ENCODE peak calls at places on chromosomes 1 and 21, in six cellular contexts. One of them, this sample, is unnamed.

GRCh38 chr1:2255420-2256369 is 27.6 kb downstream of the SKI start:
- DNase-seq in stomach: no peak
- DNase-seq in IMR-90: peak
- DNase-seq in fibroblast of mammary gland: peak
- DNase-seq in cardiac fibroblast: peak
- DNase-seq in brain microvascular endothelial cell: peak
- DNase-seq in this sample: peak

GRCh38 chr1:113534875-113535274 is 144.6 kb downstream of the MAGI3 start:
- DNase-seq in fibroblast of mammary gland: peak
- DNase-seq in stomach: no peak
- DNase-seq in IMR-90: peak
- DNase-seq in cardiac fibroblast: no peak
- DNase-seq in brain microvascular endothelial cell: no peak
- DNase-seq in this sample: no peak

GRCh38 chr1:43274125-43274803 is 4.5 kb downstream of the TMEM125 start:
- DNase-seq in cardiac fibroblast: peak
- DNase-seq in fibroblast of mammary gland: peak
- DNase-seq in stomach: no peak
- DNase-seq in IMR-90: peak
- DNase-seq in brain microvascular endothelial cell: peak
- DNase-seq in this sample: no peak

GRCh38 chr1:178682886-178683285 is 42.2 kb upstream of the RALGPS2 start:
- DNase-seq in cardiac fibroblast: no peak
- DNase-seq in brain microvascular endothelial cell: no peak
- DNase-seq in fibroblast of mammary gland: no peak
- DNase-seq in IMR-90: no peak
- DNase-seq in stomach: no peak
- DNase-seq in this sample: no peak

GRCh38 chr1:31297273-31298247 is 728 bp downstream of the ZCCHC17 start:
- DNase-seq in fibroblast of mammary gland: peak
- DNase-seq in IMR-90: peak
- DNase-seq in stomach: no peak
- DNase-seq in brain microvascular endothelial cell: peak
- DNase-seq in cardiac fibroblast: peak
- DNase-seq in this sample: no peak

GRCh38 chr1:89822109-89822962 is 1.5 kb downstream of the LRRC8D start:
- DNase-seq in brain microvascular endothelial cell: no peak
- DNase-seq in stomach: no peak
- DNase-seq in fibroblast of mammary gland: no peak
- DNase-seq in cardiac fibroblast: no peak
- DNase-seq in IMR-90: no peak
- DNase-seq in this sample: no peak

GRCh38 chr1:21919520-21919919 is 17.6 kb downstream of the HSPG2 start:
- DNase-seq in IMR-90: peak
- DNase-seq in cardiac fibroblast: peak
- DNase-seq in stomach: no peak
- DNase-seq in brain microvascular endothelial cell: peak
- DNase-seq in fibroblast of mammary gland: peak
- DNase-seq in this sample: no peak

GRCh38 chr1:156439771-156440183 is 60.8 kb downstream of the MEF2D start:
- DNase-seq in stomach: no peak
- DNase-seq in cardiac fibroblast: no peak
- DNase-seq in IMR-90: no peak
- DNase-seq in brain microvascular endothelial cell: no peak
- DNase-seq in fibroblast of mammary gland: no peak
- DNase-seq in this sample: no peak

GRCh38 chr1:32906652-32907051 is 5.5 kb upstream of the TMEM54 start:
- DNase-seq in stomach: no peak
- DNase-seq in cardiac fibroblast: no peak
- DNase-seq in brain microvascular endothelial cell: no peak
- DNase-seq in fibroblast of mammary gland: no peak
- DNase-seq in IMR-90: no peak
- DNase-seq in this sample: no peak

GRCh38 chr21:45330075-45330781 is 42.5 kb upstream of the POFUT2 start:
- DNase-seq in cardiac fibroblast: peak
- DNase-seq in IMR-90: peak
- DNase-seq in brain microvascular endothelial cell: peak
- DNase-seq in stomach: no peak
- DNase-seq in fibroblast of mammary gland: peak
- DNase-seq in this sample: no peak

GRCh38 chr1:174413632-174414031 is 34.1 kb upstream of the GPR52 start:
- DNase-seq in IMR-90: no peak
- DNase-seq in fibroblast of mammary gland: peak
- DNase-seq in cardiac fibroblast: peak
- DNase-seq in brain microvascular endothelial cell: no peak
- DNase-seq in stomach: no peak
- DNase-seq in this sample: no peak

GRCh38 chr1:203548917-203549708 is 55.2 kb downstream of the OPTC start:
- DNase-seq in stomach: no peak
- DNase-seq in brain microvascular endothelial cell: no peak
- DNase-seq in IMR-90: no peak
- DNase-seq in cardiac fibroblast: peak
- DNase-seq in fibroblast of mammary gland: peak
- DNase-seq in this sample: no peak

GRCh38 chr1:168628807-168629206 is 52.4 kb downstream of the XCL1 start:
- DNase-seq in cardiac fibroblast: peak
- DNase-seq in brain microvascular endothelial cell: peak
- DNase-seq in fibroblast of mammary gland: peak
- DNase-seq in stomach: no peak
- DNase-seq in IMR-90: peak
- DNase-seq in this sample: no peak

GRCh38 chr1:116826818-116827606 is 72.8 kb downstream of the CD2 start:
- DNase-seq in stomach: no peak
- DNase-seq in brain microvascular endothelial cell: peak
- DNase-seq in cardiac fibroblast: peak
- DNase-seq in IMR-90: peak
- DNase-seq in fibroblast of mammary gland: peak
- DNase-seq in this sample: no peak

GRCh38 chr1:111886741-111887140 is 102.7 kb downstream of the KCND3 start:
- DNase-seq in brain microvascular endothelial cell: no peak
- DNase-seq in stomach: no peak
- DNase-seq in cardiac fibroblast: no peak
- DNase-seq in fibroblast of mammary gland: no peak
- DNase-seq in IMR-90: no peak
- DNase-seq in this sample: no peak

GRCh38 chr1:55052221-55053142 is 13.1 kb downstream of the PCSK9 start:
- DNase-seq in fibroblast of mammary gland: no peak
- DNase-seq in cardiac fibroblast: no peak
- DNase-seq in stomach: no peak
- DNase-seq in IMR-90: no peak
- DNase-seq in brain microvascular endothelial cell: no peak
- DNase-seq in this sample: no peak

GRCh38 chr21:28142692-28143091 is 850.0 kb downstream of the LTN1 start:
- DNase-seq in stomach: no peak
- DNase-seq in brain microvascular endothelial cell: peak
- DNase-seq in cardiac fibroblast: peak
- DNase-seq in fibroblast of mammary gland: peak
- DNase-seq in IMR-90: peak
- DNase-seq in this sample: peak

GRCh38 chr1:24465638-24466037 is 37.0 kb upstream of the RCAN3 start:
- DNase-seq in fibroblast of mammary gland: no peak
- DNase-seq in cardiac fibroblast: no peak
- DNase-seq in brain microvascular endothelial cell: no peak
- DNase-seq in stomach: no peak
- DNase-seq in IMR-90: no peak
- DNase-seq in this sample: no peak

GRCh38 chr1:167797005-167797404 is 75.2 kb downstream of the MPZL1 start:
- DNase-seq in brain microvascular endothelial cell: peak
- DNase-seq in IMR-90: peak
- DNase-seq in fibroblast of mammary gland: peak
- DNase-seq in cardiac fibroblast: peak
- DNase-seq in stomach: peak
- DNase-seq in this sample: peak

GRCh38 chr1:29282924-29283803 is 46.8 kb downstream of the PTPRU start:
- DNase-seq in fibroblast of mammary gland: peak
- DNase-seq in brain microvascular endothelial cell: peak
- DNase-seq in stomach: no peak
- DNase-seq in IMR-90: peak
- DNase-seq in cardiac fibroblast: peak
- DNase-seq in this sample: no peak

GRCh38 chr1:212213754-212214153 is 71.5 kb upstream of the PPP2R5A start:
- DNase-seq in fibroblast of mammary gland: no peak
- DNase-seq in stomach: no peak
- DNase-seq in brain microvascular endothelial cell: no peak
- DNase-seq in cardiac fibroblast: no peak
- DNase-seq in IMR-90: no peak
- DNase-seq in this sample: no peak

GRCh38 chr1:107669996-107670395 is 295.0 kb downstream of the VAV3 start:
- DNase-seq in brain microvascular endothelial cell: no peak
- DNase-seq in fibroblast of mammary gland: peak
- DNase-seq in cardiac fibroblast: peak
- DNase-seq in IMR-90: peak
- DNase-seq in stomach: peak
- DNase-seq in this sample: no peak

GRCh38 chr21:18677632-18678031 is 274.0 kb upstream of the TMPRSS15 start:
- DNase-seq in fibroblast of mammary gland: no peak
- DNase-seq in IMR-90: no peak
- DNase-seq in brain microvascular endothelial cell: no peak
- DNase-seq in cardiac fibroblast: no peak
- DNase-seq in stomach: no peak
- DNase-seq in this sample: no peak

GRCh38 chr1:91553196-91553595 is 52.5 kb downstream of the CDC7 start:
- DNase-seq in IMR-90: peak
- DNase-seq in stomach: no peak
- DNase-seq in fibroblast of mammary gland: peak
- DNase-seq in brain microvascular endothelial cell: peak
- DNase-seq in cardiac fibroblast: peak
- DNase-seq in this sample: no peak

GRCh38 chr1:91556556-91556955 is 55.9 kb downstream of the CDC7 start:
- DNase-seq in IMR-90: no peak
- DNase-seq in brain microvascular endothelial cell: no peak
- DNase-seq in cardiac fibroblast: no peak
- DNase-seq in fibroblast of mammary gland: no peak
- DNase-seq in stomach: no peak
- DNase-seq in this sample: no peak

GRCh38 chr1:91557039-91557690 is 56.5 kb downstream of the CDC7 start:
- DNase-seq in fibroblast of mammary gland: peak
- DNase-seq in IMR-90: peak
- DNase-seq in cardiac fibroblast: no peak
- DNase-seq in brain microvascular endothelial cell: no peak
- DNase-seq in stomach: no peak
- DNase-seq in this sample: no peak

GRCh38 chr1:91555821-91556531 is 55.3 kb downstream of the CDC7 start:
- DNase-seq in brain microvascular endothelial cell: peak
- DNase-seq in IMR-90: peak
- DNase-seq in stomach: no peak
- DNase-seq in fibroblast of mammary gland: peak
- DNase-seq in cardiac fibroblast: peak
- DNase-seq in this sample: no peak

DNA sequence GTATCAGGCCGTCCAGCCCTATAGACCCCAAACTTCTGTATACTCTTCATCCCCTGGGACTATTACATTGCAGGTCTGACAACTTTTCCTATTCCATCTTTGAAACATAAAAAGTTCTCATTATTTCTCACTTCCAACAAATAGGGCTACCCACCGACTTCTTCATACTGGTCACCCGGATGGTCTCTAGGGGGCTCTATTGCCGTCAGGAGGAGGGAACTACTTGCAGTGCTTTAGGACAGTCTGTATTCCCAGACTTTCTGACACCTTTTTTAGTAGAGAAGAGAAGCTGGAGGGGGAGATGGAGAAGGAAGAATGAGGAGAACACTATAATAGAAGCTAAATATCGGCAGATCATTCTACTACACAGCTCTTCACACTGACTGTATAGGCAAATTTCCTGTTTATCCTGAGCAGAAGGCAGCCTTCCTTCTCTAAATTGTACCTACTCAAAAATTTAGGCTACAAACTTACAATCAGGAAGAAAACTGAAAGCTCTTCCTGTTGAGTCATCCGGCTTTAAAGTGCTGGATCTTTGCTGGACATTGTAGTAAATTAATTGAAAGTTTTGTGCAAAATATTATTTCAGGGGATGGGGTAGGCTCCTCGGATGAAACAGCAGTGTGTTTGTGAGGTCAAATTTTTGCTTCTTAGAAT is 54.6 kb downstream of the CDC7 start:
- DNase-seq in IMR-90: peak
- DNase-seq in stomach: no peak
- DNase-seq in cardiac fibroblast: peak
- DNase-seq in fibroblast of mammary gland: peak
- DNase-seq in brain microvascular endothelial cell: no peak
- DNase-seq in this sample: no peak
- TF ChIP-seq CTCF in IMR-90: peak
- TF ChIP-seq CTCF in stomach: no peak
- TF ChIP-seq CTCF in cardiac fibroblast: no peak
- TF ChIP-seq CTCF in fibroblast of mammary gland: peak
- TF ChIP-seq CTCF in brain microvascular endothelial cell: peak
- TF ChIP-seq CTCF in this sample: no peak

GRCh38 chr1:231616667-231617066 is 9.9 kb upstream of the DISC1 start:
- DNase-seq in stomach: no peak
- DNase-seq in cardiac fibroblast: no peak
- DNase-seq in fibroblast of mammary gland: no peak
- DNase-seq in brain microvascular endothelial cell: no peak
- DNase-seq in IMR-90: no peak
- DNase-seq in this sample: no peak

GRCh38 chr1:231613419-231614349 is 12.9 kb upstream of the DISC1 start:
- DNase-seq in brain microvascular endothelial cell: no peak
- DNase-seq in cardiac fibroblast: no peak
- DNase-seq in fibroblast of mammary gland: no peak
- DNase-seq in stomach: no peak
- DNase-seq in IMR-90: no peak
- DNase-seq in this sample: no peak

GRCh38 chr1:231618588-231619256 is 7.9 kb upstream of the DISC1 start:
- DNase-seq in fibroblast of mammary gland: no peak
- DNase-seq in IMR-90: no peak
- DNase-seq in brain microvascular endothelial cell: no peak
- DNase-seq in cardiac fibroblast: no peak
- DNase-seq in stomach: no peak
- DNase-seq in this sample: no peak

GRCh38 chr1:231619257-231619634 is 7.3 kb upstream of the DISC1 start:
- DNase-seq in IMR-90: no peak
- DNase-seq in brain microvascular endothelial cell: no peak
- DNase-seq in fibroblast of mammary gland: no peak
- DNase-seq in cardiac fibroblast: no peak
- DNase-seq in stomach: no peak
- DNase-seq in this sample: no peak
- H3K4me3 ChIP-seq in IMR-90: no peak
- H3K4me3 ChIP-seq in brain microvascular endothelial cell: no peak
- H3K4me3 ChIP-seq in fibroblast of mammary gland: no peak
- H3K4me3 ChIP-seq in cardiac fibroblast: no peak
- H3K4me3 ChIP-seq in stomach: no peak
- H3K4me3 ChIP-seq in this sample: no peak

GRCh38 chr1:201376464-201377374 is 761 bp downstream of the TNNT2 start:
- DNase-seq in IMR-90: peak
- DNase-seq in stomach: peak
- DNase-seq in brain microvascular endothelial cell: peak
- DNase-seq in fibroblast of mammary gland: peak
- DNase-seq in cardiac fibroblast: peak
- DNase-seq in this sample: peak
- TF ChIP-seq CTCF in IMR-90: peak
- TF ChIP-seq CTCF in stomach: peak
- TF ChIP-seq CTCF in brain microvascular endothelial cell: peak
- TF ChIP-seq CTCF in fibroblast of mammary gland: peak
- TF ChIP-seq CTCF in cardiac fibroblast: peak
- TF ChIP-seq CTCF in this sample: peak

DNA sequence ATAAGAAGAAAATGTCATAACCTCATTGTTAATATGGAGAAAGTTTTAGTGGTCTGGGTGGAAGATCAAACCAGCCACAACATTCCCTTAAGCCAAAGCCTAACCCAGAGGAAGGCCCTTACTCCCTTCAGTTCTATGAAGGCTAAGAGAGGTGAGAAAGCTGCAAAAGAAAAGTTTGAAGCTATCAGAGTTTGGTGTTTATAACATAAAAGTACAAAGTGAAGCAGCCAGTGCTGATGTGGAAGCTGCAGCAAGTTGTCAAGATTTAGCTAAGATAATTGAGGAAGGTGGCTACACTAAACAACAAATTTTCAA is 67.6 kb upstream of the BCL9 start:
- DNase-seq in fibroblast of mammary gland: no peak
- DNase-seq in cardiac fibroblast: no peak
- DNase-seq in brain microvascular endothelial cell: no peak
- DNase-seq in IMR-90: no peak
- DNase-seq in stomach: no peak
- DNase-seq in this sample: no peak
- H3K4me3 ChIP-seq in fibroblast of mammary gland: no peak
- H3K4me3 ChIP-seq in cardiac fibroblast: no peak
- H3K4me3 ChIP-seq in brain microvascular endothelial cell: no peak
- H3K4me3 ChIP-seq in IMR-90: no peak
- H3K4me3 ChIP-seq in stomach: no peak
- H3K4me3 ChIP-seq in this sample: no peak

This sample was measured in HFF-Myc.